ENCODE peak calls at places on chromosomes 12 and 14, in eight cellular contexts. J is GM12892; H is MCF 10A; O is HT1080; P is stimulated activated CD4-positive, alpha-beta T cell treated with anti-CD3 and anti-CD28 coated beads, Interleukin-1b, Interleukin-23, amount 100 ng/mL, for 1 hour; A is stimulated activated naive CD8-positive, alpha-beta T cell treated with anti-CD3 and anti-CD28 coated beads, Interleukin-15, Interleukin-2, amounts not matched to agents 100 U/mL and 50 U/mL, for 24 hours; Q is stimulated activated CD8-positive, alpha-beta memory T cell treated with anti-CD3 and anti-CD28 coated beads, Interleukin-15, amount 100 ng/mL, for 1 hour; E is NCI-H1694 treated with DMSO at 0.1 percent for 48 hours. X is an unnamed sample.

GRCh38 chr12:100987552-100988277 is 193.1 kb downstream of the ANO4 start:
- DNase-seq in P (no peak), J (peak; percentile 34), Q (no peak), E (peak; percentile 34), O (peak; percentile 77), H (peak; percentile 53), A (no peak), X (no peak)

GRCh38 chr12:120713861-120714482 is 3.7 kb downstream of the UNC119B start:
- DNase-seq in O (peak; percentile 57), J (peak; percentile 51), H (peak; percentile 87), A (peak; percentile 75), Q (peak; percentile 58), E (peak; percentile 67), P (peak; percentile 53), X (peak; percentile 82)

GRCh38 chr12:54364413-54364812 is at the start of gene GPR84:
- DNase-seq in Q (no peak), J (no peak), H (no peak), O (peak; percentile 51), E (no peak), A (no peak), P (no peak), X (no peak)

GRCh38 chr14:96940009-96940408 is 142.8 kb downstream of the VRK1 start:
- DNase-seq in H (peak; percentile 31), Q (no peak), A (peak; percentile 8), O (peak; percentile 24), E (no peak), P (no peak), J (no peak), X (no peak)

GRCh38 chr12:44375694-44376093 is 500.4 kb downstream of the NELL2 start:
- DNase-seq in P (no peak), A (no peak), Q (no peak), H (no peak), O (no peak), E (no peak), J (no peak), X (no peak)

GRCh38 chr12:104387190-104387589 is 69.6 kb upstream of the CHST11 start:
- DNase-seq in J (no peak), P (no peak), E (no peak), O (no peak), H (no peak), Q (no peak), A (no peak), X (no peak)

GRCh38 chr12:3097836-3098235 is 20.7 kb downstream of the TSPAN9 start:
- DNase-seq in Q (no peak), O (no peak), H (no peak), A (no peak), E (no peak), P (no peak), J (no peak), X (no peak)

GRCh38 chr14:57182760-57183503 is 85.8 kb downstream of the EXOC5 start:
- DNase-seq in J (no peak), E (peak; percentile 63), A (no peak), O (no peak), Q (no peak), H (peak; percentile 45), P (no peak), X (no peak)

GRCh38 chr14:100213956-100214767 is 24.8 kb upstream of the YY1 start:
- DNase-seq in O (no peak), Q (peak; percentile 76), E (peak; percentile 84), J (peak; percentile 96), H (peak; percentile 92), P (peak; percentile 84), A (peak; percentile 97), X (peak; percentile 91)

GRCh38 chr14:99947695-99948094 is 117.5 kb upstream of the EVL start:
- DNase-seq in O (no peak), J (no peak), Q (no peak), H (peak; percentile 85), E (no peak), A (no peak), P (no peak), X (no peak)

GRCh38 chr14:67582061-67582460 is 18.0 kb downstream of the PIGH start:
- DNase-seq in E (no peak), J (no peak), O (no peak), H (no peak), P (no peak), Q (no peak), A (no peak), X (no peak)

GRCh38 chr12:88578821-88579518 is 1.3 kb downstream of the KITLG start:
- DNase-seq in H (peak; percentile 53), O (peak; percentile 35), J (no peak), Q (no peak), P (no peak), A (no peak), E (peak; percentile 42), X (no peak)

GRCh38 chr12:12010277-12011031 is 60.3 kb upstream of the BCL2L14 start:
- DNase-seq in Q (peak; percentile 15), P (no peak), J (no peak), E (no peak), A (peak; percentile 74), O (peak; percentile 93), H (no peak), X (no peak)

GRCh38 chr14:95064256-95064655 is 93.1 kb downstream of the DICER1 start:
- DNase-seq in O (no peak), E (no peak), P (no peak), A (no peak), H (no peak), Q (no peak), J (no peak), X (no peak)

GRCh38 chr12:91423336-91424050 is 240.9 kb upstream of the DCN start:
- DNase-seq in O (no peak), A (no peak), H (no peak), E (no peak), P (no peak), J (no peak), Q (no peak), X (peak; percentile 59)

GRCh38 chr14:104680056-104680805 is 9.2 kb upstream of the INF2 start:
- DNase-seq in E (no peak), J (no peak), O (peak; percentile 88), P (no peak), Q (no peak), A (no peak), H (peak; percentile 83), X (no peak)

X was measured in cerebellum.